ENCODE peak calls at places on chromosomes 11 and 22, in eight cellular contexts. Z is glutamatergic neuron, T is iPS-NIHi11, C is NCI-H510A treated with DMSO at 0.1 percent for 48 hours, I is HFF-Myc, M is ecto neural progenitor cell, L is DMS153, R is H1. W is an unnamed sample.

GRCh38 chr11:119026970-119027369 is 3.7 kb downstream of the SLC37A4 start:
- DNase-seq in Z (no peak), T (no peak), C (no peak), I (no peak), M (no peak), L (no peak), R (no peak), W (no peak)

GRCh38 chr11:32164836-32165235 is 74.0 kb downstream of the RCN1 start:
- DNase-seq in Z (no peak), T (no peak), C (no peak), I (no peak), M (no peak), L (no peak), R (no peak), W (no peak)

GRCh38 chr22:48587236-48587865 is 1240.3 kb downstream of the BRD1 start:
- DNase-seq in Z (no peak), T (no peak), C (no peak), I (no peak), M (no peak), L (no peak), R (no peak), W (no peak)

GRCh38 chr11:118984825-118985224 is 13.1 kb upstream of the CENATAC start:
- DNase-seq in Z (peak), T (no peak), C (no peak), I (no peak), M (no peak), L (no peak), R (no peak), W (no peak)

GRCh38 chr11:14312736-14313438 is 46.1 kb downstream of the RRAS2 start:
- DNase-seq in Z (no peak), T (no peak), C (no peak), I (peak), M (no peak), L (no peak), R (no peak), W (no peak)

GRCh38 chr22:45515678-45516077 is 13.0 kb downstream of the FBLN1 start:
- DNase-seq in Z (no peak), T (no peak), C (no peak), I (no peak), M (no peak), L (no peak), R (no peak), W (no peak)

GRCh38 chr11:1198766-1199688 is 23.8 kb upstream of the MUC5B start:
- DNase-seq in Z (peak), T (peak), C (no peak), I (no peak), M (peak), L (no peak), R (no peak), W (no peak)

GRCh38 chr11:17521106-17521900 is 22.9 kb downstream of the USH1C start:
- DNase-seq in Z (no peak), T (no peak), C (no peak), I (no peak), M (no peak), L (no peak), R (no peak), W (no peak)

GRCh38 chr22:46829140-46829891 is 66.9 kb downstream of the TBC1D22A start:
- DNase-seq in Z (no peak), T (no peak), C (no peak), I (peak), M (no peak), L (peak), R (no peak), W (no peak)